ENCODE peak calls at places on chromosomes 4 and X, in eight cellular contexts. H is mammary epithelial cell, L is HFF-Myc, F is lung, G is transverse colon, W is colonic mucosa, P is neural progenitor cell, B is esophagus squamous epithelium. Y is an unnamed sample.

GRCh38 chr4:2087170-2087569 is 28.0 kb downstream of the NAT8L start:
- DNase-seq in F (no peak), B (no peak), L (no peak), W (no peak), G (no peak), H (no peak), P (no peak), Y (no peak)

GRCh38 chr4:84803720-84804119 is 162.8 kb downstream of the WDFY3 start:
- DNase-seq in W (no peak), H (peak; percentile 62), G (no peak), F (no peak), B (no peak), L (no peak), P (no peak), Y (no peak)

GRCh38 chrX:100591256-100592051 is 6.7 kb downstream of the TNMD start:
- DNase-seq in P (no peak), W (no peak), F (no peak), H (no peak), L (no peak), B (no peak), G (no peak), Y (no peak)

GRCh38 chr4:176538217-176538925 is 218.6 kb downstream of the SPCS3 start:
- DNase-seq in H (peak; percentile 95), G (no peak), L (peak; percentile 64), B (no peak), W (no peak), F (no peak), P (no peak), Y (no peak)

GRCh38 chr4:2924286-2924685 is 38.9 kb downstream of the NOP14 start:
- DNase-seq in H (no peak), B (no peak), G (no peak), W (no peak), P (no peak), F (no peak), L (no peak), Y (no peak)

GRCh38 chr4:24419147-24420034 is 165.0 kb downstream of the DHX15 start:
- DNase-seq in B (no peak), L (peak; percentile 32), H (peak; percentile 50), F (peak; percentile 66), W (peak; percentile 76), P (peak; percentile 91), G (peak; percentile 79), Y (peak; percentile 68)

GRCh38 chr4:41468122-41468521 is 69.8 kb upstream of the LIMCH1 start:
- DNase-seq in F (no peak), W (no peak), H (no peak), L (no peak), P (no peak), B (no peak), G (no peak), Y (no peak)

GRCh38 chrX:43707812-43708548 is 51.9 kb downstream of the MAOA start:
- DNase-seq in L (no peak), F (peak; percentile 69), P (no peak), B (no peak), W (peak; percentile 77), H (no peak), G (peak; percentile 88), Y (no peak)

GRCh38 chrX:15781964-15782711 is 8.1 kb upstream of the ZRSR2 start:
- DNase-seq in L (no peak), F (no peak), G (peak; percentile 13), W (no peak), B (no peak), P (no peak), H (no peak), Y (no peak)

GRCh38 chrX:130916636-130917422 is 13.8 kb upstream of the ENOX2 start:
- DNase-seq in F (no peak), G (peak; percentile 35), L (peak; percentile 9), B (no peak), W (peak; percentile 43), P (peak; percentile 56), H (peak; percentile 21), Y (peak; percentile 24)

GRCh38 chrX:66489339-66489738 is 149.5 kb downstream of the EDA2R start:
- DNase-seq in G (no peak), P (no peak), F (no peak), W (no peak), H (no peak), B (no peak), L (no peak), Y (no peak)

GRCh38 chrX:56995271-56995994 is at the start of gene SPIN3:
- DNase-seq in L (no peak), F (peak; percentile 85), P (peak; percentile 89), G (peak; percentile 89), H (peak; percentile 63), W (peak; percentile 90), B (peak; percentile 37), Y (peak; percentile 80)

GRCh38 chr4:17058506-17058905 is 160.1 kb upstream of the LDB2 start:
- DNase-seq in P (no peak), B (no peak), L (peak; percentile 59), F (no peak), G (no peak), H (no peak), W (no peak), Y (no peak)

GRCh38 chrX:154799554-154800348 is 5.5 kb downstream of the MPP1 start:
- DNase-seq in H (no peak), P (peak; percentile 80), G (peak; percentile 33), W (peak; percentile 71), F (no peak), B (no peak), L (no peak), Y (no peak)

GRCh38 chr4:76518241-76518640 is 83.2 kb downstream of the SHROOM3 start:
- DNase-seq in H (no peak), B (no peak), P (no peak), F (no peak), L (peak; percentile 57), G (no peak), W (no peak), Y (no peak)

GRCh38 chr4:26088433-26088928 is 174.5 kb downstream of the SMIM20 start:
- DNase-seq in W (no peak), G (no peak), F (no peak), H (peak; percentile 74), B (no peak), L (no peak), P (no peak), Y (no peak)

GRCh38 chr4:36013206-36013605 is 231.1 kb downstream of the ARAP2 start:
- DNase-seq in H (no peak), G (no peak), L (no peak), P (no peak), F (no peak), W (no peak), B (no peak), Y (no peak)

GRCh38 chrX:87687703-87688102 is 170.1 kb downstream of the KLHL4 start:
- DNase-seq in L (no peak), B (no peak), F (no peak), W (no peak), H (no peak), G (no peak), P (no peak), Y (no peak)

GRCh38 chr4:127196656-127197352 is 436.0 kb upstream of the INTU start:
- DNase-seq in F (no peak), W (no peak), H (no peak), B (no peak), L (no peak), G (no peak), P (no peak), Y (no peak)

GRCh38 chrX:44971674-44972073 is 98.7 kb downstream of the KDM6A start:
- DNase-seq in P (no peak), H (no peak), F (no peak), G (no peak), W (no peak), B (no peak), L (no peak), Y (no peak)

GRCh38 chr4:185700635-185701034 is 111.4 kb downstream of the SORBS2 start:
- DNase-seq in G (no peak), L (no peak), P (no peak), W (no peak), H (no peak), B (no peak), F (no peak), Y (no peak)

GRCh38 chrX:112512509-112512908 is 167.2 kb downstream of the LHFPL1 start:
- DNase-seq in P (peak; percentile 18), W (no peak), G (no peak), B (no peak), H (no peak), F (no peak), L (no peak), Y (no peak)
- TF ChIP-seq CTCF in P (peak; percentile 43), W (no peak), G (no peak), B (no peak), H (no peak), F (no peak), L (no peak), Y (peak; percentile 21)

GRCh38 chrX:102341867-102342266 is 94.9 kb downstream of the NXF2 start:
- DNase-seq in L (no peak), P (no peak), B (no peak), F (no peak), H (no peak), W (no peak), G (no peak), Y (no peak)

GRCh38 chrX:102338162-102338561 is 91.2 kb downstream of the NXF2 start:
- DNase-seq in F (no peak), B (no peak), G (no peak), W (no peak), P (no peak), H (no peak), L (no peak), Y (no peak)

GRCh38 chrX:102339312-102340298 is 92.6 kb downstream of the NXF2 start:
- DNase-seq in F (no peak), P (no peak), W (no peak), H (no peak), G (no peak), B (no peak), L (no peak), Y (no peak)
- TF ChIP-seq CTCF in F (no peak), P (no peak), W (no peak), H (no peak), G (no peak), B (no peak), L (no peak), Y (no peak)

DNA sequence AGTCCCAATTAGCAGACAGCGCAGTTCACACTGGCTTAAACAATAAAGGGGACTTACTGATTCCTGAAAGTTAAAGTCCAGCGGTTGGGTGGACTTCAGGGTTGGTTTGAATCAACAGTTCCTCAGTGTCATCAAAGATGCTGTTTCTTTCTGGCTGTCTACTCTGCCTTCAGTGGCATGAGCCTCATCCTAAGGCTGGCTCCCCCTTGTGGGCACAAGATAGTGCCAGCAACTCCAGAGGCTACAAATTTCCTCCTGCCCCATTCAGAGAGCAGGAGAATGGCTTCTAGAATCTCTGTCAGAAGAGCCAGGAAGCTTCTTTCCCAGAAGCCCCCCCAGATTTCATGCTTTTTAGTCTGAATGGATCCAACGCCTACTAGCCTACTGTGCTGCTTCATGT is 82.4 kb upstream of the MTM1 start:
- DNase-seq in G (peak; percentile 50), F (no peak), B (no peak), L (no peak), H (peak; percentile 30), W (peak; percentile 46), P (peak; percentile 72), Y (no peak)
- TF ChIP-seq CTCF in G (peak; percentile 46), F (peak; percentile 51), B (peak; percentile 52), L (peak; percentile 71), H (peak; percentile 66), W (peak; percentile 52), P (peak; percentile 67), Y (peak; percentile 57)

DNA sequence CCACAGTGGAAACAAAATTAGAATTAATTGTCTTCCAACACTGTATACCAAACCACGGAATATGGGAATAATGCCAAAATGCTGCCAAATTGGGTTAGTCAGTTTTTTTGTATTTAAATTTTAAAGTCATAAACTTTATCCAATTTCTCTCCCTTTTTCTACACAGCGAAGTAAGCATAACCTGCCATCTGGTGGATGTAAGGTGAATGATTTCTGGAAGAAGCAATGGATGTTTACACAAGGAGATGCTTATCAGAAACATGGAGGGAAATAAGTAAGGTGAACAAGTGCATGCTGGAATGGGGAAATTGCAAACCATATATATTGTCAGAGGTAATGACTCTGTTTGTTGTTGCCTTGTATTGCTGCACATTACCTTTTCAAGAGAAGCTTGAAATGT is 691.9 kb downstream of the TECRL start:
- DNase-seq in F (no peak), L (no peak), B (no peak), H (no peak), G (no peak), W (no peak), P (peak; percentile 41), Y (no peak)
- TF ChIP-seq CTCF in F (no peak), L (no peak), B (no peak), H (peak; percentile 28), G (peak; percentile 9), W (no peak), P (peak; percentile 70), Y (peak; percentile 42)